ENCODE peak calls at places on chromosomes 13 and 19, in six cellular contexts. F, R, O, K, P and D are unnamed samples.

GRCh38 chr13:76038920-76039716 is 403.0 kb downstream of the LMO7 start:
- DNase-seq in K (no peak), R (no peak), F (no peak), O (no peak), P (no peak), D (peak)

GRCh38 chr13:26663801-26664200 is 96.8 kb downstream of the GPR12 start:
- DNase-seq in F (no peak), P (no peak), R (no peak), O (no peak), K (no peak), D (no peak)

GRCh38 chr19:39796000-39796498 is 17.4 kb downstream of the LEUTX start:
- DNase-seq in R (no peak), K (no peak), P (no peak), O (no peak), F (no peak), D (no peak)

GRCh38 chr19:57769345-57770131 is at the start of gene ZNF586:
- DNase-seq in F (peak), R (peak), O (peak), K (peak), P (peak), D (peak)

GRCh38 chr19:21907516-21907915 is 71.5 kb upstream of the ZNF43 start:
- DNase-seq in K (no peak), O (no peak), P (no peak), R (no peak), F (no peak), D (no peak)

GRCh38 chr19:4069331-4069959 is 2.7 kb upstream of the ZBTB7A start:
- DNase-seq in O (no peak), P (no peak), R (peak), F (no peak), K (no peak), D (no peak)

GRCh38 chr19:14002571-14003278 is 3.4 kb downstream of the RFX1 start:
- DNase-seq in F (no peak), P (no peak), O (no peak), K (no peak), R (peak), D (no peak)

GRCh38 chr13:113539176-113539575 is 45.4 kb upstream of the TFDP1 start:
- DNase-seq in K (no peak), P (no peak), O (no peak), R (no peak), F (no peak), D (no peak)

GRCh38 chr19:4094761-4095487 is 28.2 kb upstream of the ZBTB7A start:
- DNase-seq in O (no peak), R (no peak), F (no peak), K (no peak), P (no peak), D (no peak)

GRCh38 chr13:42083138-42083770 is 34.8 kb downstream of the DGKH start:
- DNase-seq in R (no peak), F (no peak), K (no peak), O (no peak), P (no peak), D (no peak)

GRCh38 chr13:92802776-92803175 is 423.8 kb upstream of the GPC6 start:
- DNase-seq in P (no peak), F (no peak), O (no peak), K (no peak), R (no peak), D (no peak)

GRCh38 chr19:46717716-46718143 is 816 bp upstream of the PRKD2 start:
- DNase-seq in P (no peak), O (no peak), K (no peak), R (peak), F (no peak), D (peak)

GRCh38 chr13:112876305-112877000 is 92.6 kb upstream of the MCF2L start:
- DNase-seq in P (no peak), O (no peak), K (no peak), R (no peak), F (no peak), D (no peak)

GRCh38 chr19:12841094-12841493 is 2.8 kb downstream of the MAST1 start:
- DNase-seq in P (no peak), F (no peak), O (peak), K (no peak), R (peak), D (peak)

GRCh38 chr19:54164369-54165068 is 5.0 kb upstream of the LENG1 start:
- DNase-seq in O (peak), P (no peak), K (peak), R (peak), F (no peak), D (peak)

GRCh38 chr19:2308114-2308556 is at the start of gene LINGO3:
- DNase-seq in K (no peak), P (no peak), F (no peak), R (no peak), O (peak), D (peak)

GRCh38 chr19:43425567-43426392 is 11.1 kb downstream of the TEX101 start:
- DNase-seq in R (no peak), F (no peak), P (no peak), O (no peak), K (no peak), D (no peak)

GRCh38 chr13:108463365-108463764 is 166.0 kb upstream of the MYO16 start:
- DNase-seq in K (no peak), O (no peak), F (peak), P (no peak), R (no peak), D (no peak)

GRCh38 chr19:30425885-30426838 is 54.0 kb downstream of the ZNF536 start:
- DNase-seq in K (no peak), P (no peak), R (no peak), O (no peak), F (no peak), D (no peak)

GRCh38 chr19:374886-375235 is 30.3 kb upstream of the MIER2 start:
- DNase-seq in R (no peak), P (no peak), F (no peak), O (no peak), K (no peak), D (peak)

GRCh38 chr19:5354403-5354802 is 13.8 kb upstream of the PTPRS start:
- DNase-seq in O (peak), P (no peak), K (no peak), F (no peak), R (no peak), D (peak)